ENCODE peak calls at places on chromosome 15, in ten cellular contexts. V, Y, W, Z, N, T, I, M, J and L are unnamed samples.

GRCh38 chr15:63729115-63729884 is 104.4 kb downstream of the HERC1 start:
- DNase-seq in V (no peak), Y (no peak), W (no peak), Z (no peak), N (no peak), T (no peak), I (no peak), M (no peak), J (no peak), L (no peak)

GRCh38 chr15:60392986-60393811 is 4.6 kb downstream of the ANXA2 start:
- DNase-seq in V (peak; percentile 99), Y (no peak), W (no peak), Z (peak; percentile 84), N (peak; percentile 99), T (no peak), I (peak; percentile 73), M (no peak), J (no peak), L (peak; percentile 78)

GRCh38 chr15:25182098-25182478 is 227.3 kb downstream of the SNRPN start:
- DNase-seq in V (no peak), Y (peak; percentile 11), W (no peak), Z (peak; percentile 7), N (no peak), T (no peak), I (no peak), M (no peak), J (no peak), L (no peak)

GRCh38 chr15:23514492-23514891 is 51.0 kb upstream of the MKRN3 start:
- DNase-seq in V (no peak), Y (no peak), W (no peak), Z (no peak), N (no peak), T (no peak), I (no peak), M (no peak), J (no peak), L (no peak)

GRCh38 chr15:77907824-77908751 is 169.4 kb downstream of the TBC1D2B start:
- DNase-seq in V (peak; percentile 76), Y (no peak), W (peak; percentile 36), Z (peak; percentile 20), N (peak; percentile 52), T (peak; percentile 75), I (no peak), M (no peak), J (no peak), L (no peak)

GRCh38 chr15:68818671-68819450 is 1.8 kb downstream of the ANP32A start:
- DNase-seq in V (peak; percentile 49), Y (no peak), W (peak; percentile 33), Z (peak; percentile 50), N (no peak), T (peak; percentile 33), I (peak; percentile 51), M (peak; percentile 83), J (no peak), L (peak; percentile 74)

GRCh38 chr15:87354661-87355410 is 901.7 kb downstream of the NTRK3 start:
- DNase-seq in V (peak; percentile 80), Y (no peak), W (no peak), Z (no peak), N (peak; percentile 3), T (no peak), I (no peak), M (no peak), J (no peak), L (no peak)

GRCh38 chr15:67878647-67879293 is 38.9 kb upstream of the RNU6-1 start:
- DNase-seq in V (no peak), Y (no peak), W (no peak), Z (no peak), N (no peak), T (no peak), I (no peak), M (no peak), J (no peak), L (no peak)